ENCODE peak calls at places on chromosomes 7 and 10, in nine cellular contexts. P is NCI-H1092 treated with DMSO at 0.1 percent for 48 hours; A is T-helper 2 cell; L is activated CD4-positive, alpha-beta T cell treated with anti-CD3 and anti-CD28 coated beads, Interleukin-2, amount 50 U/mL, for 24 hours; F is caudate nucleus; Y is mesenteric fat pad; H is heart left ventricle; X is stimulated activated CD8-positive, alpha-beta memory T cell treated with anti-CD3 and anti-CD28 coated beads, Interleukin-15, amount 100 ng/mL, for 4 hours; K is activated T-cell treated with anti-CD3 and anti-CD28 coated beads, Interleukin-2, amount 50 U/mL, for 1 hour. Q is an unnamed sample.

GRCh38 chr10:77873558-77874380 is 52.8 kb downstream of the DLG5 start:
- DNase-seq in K (peak; percentile 30), F (no peak), Y (no peak), H (no peak), A (no peak), X (peak; percentile 24), P (no peak), L (no peak), Q (no peak)

GRCh38 chr7:136865777-136866176 is 2.7 kb upstream of the CHRM2 start:
- DNase-seq in L (no peak), P (no peak), Y (no peak), H (no peak), A (no peak), F (no peak), X (no peak), K (no peak), Q (no peak)

GRCh38 chr7:140672382-140673062 is at the start of gene ADCK2:
- DNase-seq in A (peak; percentile 45), K (no peak), Y (no peak), X (peak; percentile 16), H (peak; percentile 72), L (peak; percentile 33), P (peak; percentile 72), F (no peak), Q (no peak)

GRCh38 chr10:127243490-127244272 is 47.3 kb upstream of the INSYN2A start:
- DNase-seq in Y (no peak), A (no peak), K (peak; percentile 35), X (no peak), P (peak; percentile 30), H (peak; percentile 27), F (no peak), L (no peak), Q (no peak)

GRCh38 chr10:115355162-115355760 is 262.1 kb downstream of the ATRNL1 start:
- DNase-seq in K (no peak), Y (no peak), A (no peak), P (peak; percentile 43), F (no peak), X (no peak), H (no peak), L (no peak), Q (no peak)

GRCh38 chr7:132750056-132750455 is 173.8 kb upstream of the PLXNA4 start:
- DNase-seq in P (no peak), K (no peak), H (no peak), F (no peak), Y (no peak), A (no peak), X (no peak), L (no peak), Q (no peak)

GRCh38 chr10:7383442-7383841 is 27.4 kb downstream of the SFMBT2 start:
- DNase-seq in X (no peak), A (no peak), Y (no peak), F (no peak), H (no peak), P (no peak), L (no peak), K (no peak), Q (no peak)

GRCh38 chr10:124898493-124898892 is 43.4 kb upstream of the ZRANB1 start:
- DNase-seq in A (no peak), X (no peak), Y (peak; percentile 51), P (no peak), L (no peak), K (no peak), F (no peak), H (no peak), Q (no peak)

GRCh38 chr10:114304566-114305421 is 65.7 kb downstream of the VWA2 start:
- DNase-seq in L (peak; percentile 12), P (peak; percentile 33), F (no peak), H (peak; percentile 54), Y (no peak), X (peak; percentile 36), K (peak; percentile 66), A (peak; percentile 58), Q (no peak)

GRCh38 chr7:110534241-110534931 is 556.5 kb upstream of the LRRN3 start:
- DNase-seq in A (no peak), K (no peak), L (no peak), F (no peak), H (peak; percentile 60), X (no peak), P (no peak), Y (no peak), Q (peak; percentile 87)

GRCh38 chr10:132526676-132527075 is 10.9 kb upstream of the INPP5A start:
- DNase-seq in L (no peak), A (no peak), K (no peak), F (no peak), X (no peak), H (peak; percentile 4), P (no peak), Y (no peak), Q (no peak)